ENCODE peak calls at places on chromosome 11, in nine cellular contexts. B is DMS153; K is stimulated activated CD4-positive, alpha-beta T cell treated with anti-CD3 and anti-CD28 coated beads, Interleukin-2, amount 100 ng/mL, for 48 hours; T is omental fat pad; A is endothelial cell of umbilical vein; N is HCT116; J is AG10803; M is astrocyte; W is non-pigmented ciliary epithelial cell. H is an unnamed sample.

GRCh38 chr11:85779956-85780640 is 30.8 kb downstream of the SYTL2 start:
- DNase-seq in B (no peak), K (no peak), T (no peak), A (no peak), N (no peak), J (peak), M (no peak), W (no peak), H (no peak)

GRCh38 chr11:2655834-2656622 is 43.8 kb downstream of the KCNQ1OT1 start:
- DNase-seq in B (peak), K (no peak), T (no peak), A (no peak), N (no peak), J (peak), M (peak), W (peak), H (no peak)

GRCh38 chr11:12245549-12245986 is 131.8 kb upstream of the PARVA start:
- DNase-seq in B (no peak), K (no peak), T (no peak), A (no peak), N (no peak), J (no peak), M (no peak), W (no peak), H (no peak)

GRCh38 chr11:38711110-38711509 is 2113.1 kb upstream of the RAG2 start:
- DNase-seq in B (no peak), K (no peak), T (no peak), A (no peak), N (no peak), J (no peak), M (no peak), W (no peak), H (no peak)

GRCh38 chr11:87493516-87493915 is 455.8 kb downstream of the TMEM135 start:
- DNase-seq in B (no peak), K (no peak), T (no peak), A (no peak), N (no peak), J (peak), M (peak), W (no peak), H (no peak)

GRCh38 chr11:112588252-112588668 is 327.6 kb upstream of the PLET1 start:
- DNase-seq in B (peak), K (peak), T (no peak), A (peak), N (peak), J (peak), M (peak), W (peak), H (peak)

GRCh38 chr11:61922539-61922938 is 5.2 kb upstream of the RAB3IL1 start:
- DNase-seq in B (no peak), K (no peak), T (no peak), A (no peak), N (no peak), J (peak), M (peak), W (peak), H (no peak)

GRCh38 chr11:121514401-121514981 is 61.7 kb upstream of the SORL1-AS1 start:
- DNase-seq in B (peak), K (no peak), T (no peak), A (no peak), N (no peak), J (no peak), M (no peak), W (no peak), H (no peak)

GRCh38 chr11:44300881-44301855 is 8.8 kb downstream of the ALX4 start:
- DNase-seq in B (no peak), K (no peak), T (no peak), A (no peak), N (no peak), J (peak), M (no peak), W (no peak), H (no peak)